ENCODE peak calls at places on chromosomes 3 and 15, in nine cellular contexts. N, W, A, V, K, D, G, B and O are unnamed samples.

GRCh38 chr3:4993276-4994143 is 14.3 kb downstream of the BHLHE40 start:
- DNase-seq in K (no peak), N (no peak), W (no peak), D (no peak), B (no peak), A (peak; percentile 66), G (no peak), V (no peak), O (no peak)

GRCh38 chr3:53269888-53270880 is 14.4 kb upstream of the TKT start:
- DNase-seq in N (peak; percentile 45), W (peak; percentile 100), V (peak; percentile 92), D (peak; percentile 94), A (peak; percentile 94), G (peak; percentile 79), K (peak; percentile 84), B (peak; percentile 89), O (peak; percentile 97)

GRCh38 chr3:114393367-114394072 is 99.7 kb downstream of the TIGIT start:
- DNase-seq in G (no peak), W (no peak), D (no peak), K (no peak), A (no peak), N (no peak), B (no peak), V (no peak), O (no peak)

GRCh38 chr3:17585561-17586325 is 156.7 kb downstream of the TBC1D5 start:
- DNase-seq in W (peak; percentile 9), N (no peak), V (no peak), B (no peak), A (no peak), D (no peak), K (no peak), G (no peak), O (no peak)

GRCh38 chr3:13501056-13501455 is 20.9 kb downstream of the HDAC11 start:
- DNase-seq in D (no peak), K (no peak), V (peak; percentile 45), W (no peak), N (no peak), B (no peak), A (no peak), G (no peak), O (no peak)

GRCh38 chr3:48521635-48522034 is 17.7 kb upstream of the SHISA5 start:
- DNase-seq in V (no peak), A (no peak), G (no peak), K (no peak), D (no peak), N (no peak), B (no peak), W (no peak), O (no peak)

GRCh38 chr3:17032407-17033034 is 147.8 kb downstream of the PLCL2 start:
- DNase-seq in N (no peak), W (peak; percentile 73), K (no peak), D (peak; percentile 25), G (no peak), B (no peak), A (no peak), V (no peak), O (no peak)

GRCh38 chr3:158788446-158788845 is 13.4 kb upstream of the MFSD1 start:
- DNase-seq in G (no peak), K (no peak), D (no peak), B (no peak), W (no peak), A (peak; percentile 82), N (no peak), V (no peak), O (no peak)

GRCh38 chr3:109718822-109719221 is 381.5 kb upstream of the DPPA4 start:
- DNase-seq in W (no peak), A (no peak), D (no peak), V (no peak), N (no peak), B (no peak), G (no peak), K (no peak), O (no peak)

GRCh38 chr3:116561529-116561928 is 116.2 kb upstream of the LSAMP start:
- DNase-seq in A (no peak), V (no peak), D (no peak), G (no peak), K (no peak), W (no peak), B (no peak), N (no peak), O (no peak)

GRCh38 chr15:89707577-89707976 is 17.0 kb downstream of the WDR93 start:
- DNase-seq in W (no peak), G (no peak), D (no peak), A (no peak), B (no peak), V (no peak), K (no peak), N (no peak), O (no peak)

GRCh38 chr15:74304459-74304858 is 63.0 kb downstream of the CYP11A1 start:
- DNase-seq in A (no peak), B (no peak), K (no peak), W (no peak), N (no peak), D (no peak), G (no peak), V (no peak), O (no peak)

GRCh38 chr15:74300057-74300620 is 64.0 kb downstream of the CCDC33 start:
- DNase-seq in D (no peak), V (no peak), A (no peak), N (no peak), K (no peak), W (no peak), G (no peak), B (no peak), O (no peak)

GRCh38 chr15:74303741-74304309 is 63.6 kb downstream of the CYP11A1 start:
- DNase-seq in A (no peak), G (no peak), D (no peak), W (no peak), B (no peak), V (no peak), K (no peak), N (no peak), O (no peak)

GRCh38 chr15:74302821-74303359 is 64.6 kb downstream of the CYP11A1 start:
- DNase-seq in A (no peak), K (peak; percentile 47), W (peak; percentile 63), D (no peak), N (no peak), V (no peak), G (peak; percentile 57), B (no peak), O (no peak)

DNA sequence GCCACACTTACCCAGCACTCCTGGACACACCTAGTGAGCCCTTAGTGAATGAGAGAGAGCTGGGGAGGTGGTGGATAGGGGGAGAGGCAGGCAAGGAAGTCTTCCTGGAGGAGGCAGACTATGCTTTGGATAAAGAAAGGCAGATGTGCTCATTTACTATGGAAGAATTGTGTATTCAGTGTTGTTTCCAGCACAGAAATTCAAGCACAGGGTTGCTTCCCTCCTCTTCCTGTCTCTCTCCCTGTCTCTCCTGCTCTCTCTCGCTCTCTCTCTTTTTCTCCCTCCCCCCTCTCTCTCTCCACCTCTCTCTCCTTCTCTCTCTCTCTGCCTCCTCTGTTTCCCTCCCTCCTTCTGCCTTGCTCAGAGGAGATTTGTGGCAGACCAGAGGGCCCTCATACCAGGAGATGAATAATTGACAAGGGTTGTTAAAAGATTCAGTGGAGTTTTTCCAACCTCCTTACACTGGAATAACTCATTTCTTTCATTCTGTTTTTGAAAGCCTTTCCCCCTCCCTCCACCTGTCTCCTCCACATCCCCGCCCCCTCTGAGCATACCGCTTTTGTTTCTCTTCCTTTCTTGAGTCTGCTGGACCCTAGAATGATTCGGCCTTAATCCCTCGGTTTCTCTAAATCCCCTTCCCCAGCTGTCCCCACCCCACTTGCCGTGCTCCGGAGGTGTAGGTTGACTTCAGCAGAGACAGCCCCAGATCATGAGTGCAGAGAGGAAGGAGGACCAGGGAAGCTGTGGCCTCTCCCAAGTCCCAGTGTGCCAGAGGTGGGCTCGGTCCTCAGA is 65.7 kb downstream of the CCDC33 start:
- DNase-seq in V (no peak), B (no peak), K (no peak), G (no peak), A (no peak), D (no peak), W (no peak), N (no peak), O (no peak)
- H3K27me3 ChIP-seq in V (peaks cover 44% of the 10 kb centered on the region), B (peaks cover 71% of the 10 kb centered on the region), K (peaks cover 24% of the 10 kb centered on the region), G (no peaks in the 10 kb centered on the region), A (peaks cover 61% of the 10 kb centered on the region), D (peaks cover 64% of the 10 kb centered on the region), W (peaks cover 66% of the 10 kb centered on the region), N (no peaks in the 10 kb centered on the region), O (no peaks in the 10 kb centered on the region)

GRCh38 chr3:193879099-193879863 is 256.7 kb upstream of the HES1 start:
- DNase-seq in D (no peak), K (no peak), W (no peak), G (peak; percentile 54), B (no peak), A (no peak), V (peak; percentile 58), N (no peak), O (no peak)
- H3K27me3 ChIP-seq in D (peaks cover 6% of the 10 kb centered on the region), K (no peaks in the 10 kb centered on the region), W (peaks cover 27% of the 10 kb centered on the region), G (no peaks in the 10 kb centered on the region), B (peaks cover 21% of the 10 kb centered on the region), A (no peaks in the 10 kb centered on the region), V (no peaks in the 10 kb centered on the region), N (no peaks in the 10 kb centered on the region), O (no peaks in the 10 kb centered on the region)

DNA sequence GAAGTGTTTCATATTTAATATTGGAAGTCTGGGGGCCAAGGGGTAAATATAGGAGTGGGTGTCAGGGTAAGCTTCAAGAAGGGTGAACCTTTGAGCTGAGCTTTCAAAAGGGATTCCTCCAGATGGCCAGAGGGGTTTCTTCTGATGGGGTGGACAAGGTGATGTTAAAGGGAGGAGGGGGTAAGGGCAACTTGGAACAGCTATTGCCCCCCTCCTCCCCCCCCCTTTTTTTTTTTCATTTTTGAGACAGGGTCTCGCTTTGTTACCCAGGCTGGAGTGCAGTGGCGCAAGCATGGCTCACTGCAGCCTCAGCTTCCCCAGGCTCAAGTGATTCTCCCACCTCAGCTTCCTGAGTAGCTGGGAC is 2.1 kb upstream of the TTLL3 start:
- DNase-seq in G (no peak), B (no peak), W (no peak), A (no peak), D (no peak), K (no peak), N (no peak), V (no peak), O (no peak)
- H3K27me3 ChIP-seq in G (no peaks in the 10 kb centered on the region), B (no peaks in the 10 kb centered on the region), W (no peaks in the 10 kb centered on the region), A (no peaks in the 10 kb centered on the region), D (peaks cover 17% of the 10 kb centered on the region), K (no peaks in the 10 kb centered on the region), N (no peaks in the 10 kb centered on the region), V (no peaks in the 10 kb centered on the region), O (no peaks in the 10 kb centered on the region)

DNA sequence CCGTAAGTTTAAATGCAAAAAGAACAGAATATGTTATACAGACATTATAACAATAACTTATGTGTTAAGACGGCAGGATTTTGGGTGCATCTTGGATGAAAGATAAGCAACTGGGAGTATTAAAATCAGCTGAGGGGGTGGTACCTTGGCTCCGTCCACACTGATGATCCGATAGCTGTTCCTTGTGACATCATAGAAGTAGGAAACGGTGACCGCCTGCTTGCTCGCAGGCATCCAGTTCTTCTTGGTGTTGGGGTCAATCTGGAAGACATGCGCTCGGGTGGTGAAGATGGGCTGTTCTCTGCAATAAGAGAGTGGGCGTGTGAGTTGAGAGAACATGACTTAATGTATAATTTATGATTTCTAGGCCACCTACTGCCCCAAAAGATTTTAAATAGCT is 60.0 kb downstream of the HOMER2 start:
- DNase-seq in G (no peak), B (no peak), V (no peak), W (no peak), K (no peak), D (no peak), N (no peak), A (no peak), O (no peak)
- H3K27me3 ChIP-seq in G (no peaks in the 10 kb centered on the region), B (peaks cover 5% of the 10 kb centered on the region), V (no peaks in the 10 kb centered on the region), W (no peaks in the 10 kb centered on the region), K (no peaks in the 10 kb centered on the region), D (no peaks in the 10 kb centered on the region), N (no peaks in the 10 kb centered on the region), A (no peaks in the 10 kb centered on the region), O (no peaks in the 10 kb centered on the region)

GRCh38 chr3:194006102-194006501 is 129.8 kb upstream of the HES1 start:
- DNase-seq in G (no peak), A (no peak), B (no peak), V (no peak), K (no peak), D (no peak), W (no peak), N (no peak), O (no peak)
- H3K27me3 ChIP-seq in G (no peaks in the 10 kb centered on the region), A (no peaks in the 10 kb centered on the region), B (peaks cover 44% of the 10 kb centered on the region), V (no peaks in the 10 kb centered on the region), K (no peaks in the 10 kb centered on the region), D (peaks cover 16% of the 10 kb centered on the region), W (peaks cover 40% of the 10 kb centered on the region), N (no peaks in the 10 kb centered on the region), O (peaks cover 41% of the 10 kb centered on the region)